ENCODE peak calls at places on chromosomes 2 and 18, in six cellular contexts. One of them, this sample, is unnamed.

GRCh38 chr2:14634223-14634884 is 1.8 kb downstream of the LRATD1 start:
- DNase-seq in cardiac fibroblast: peak
- DNase-seq in upper lobe of right lung: peak
- DNase-seq in Panc1: no peak
- DNase-seq in activated T-helper 1 cell treated with anti-CD3 and anti-CD28 coated beads, Interleukin-12 subunit alpha, Interleukin-12 subunit beta, Interleukin-2, Interleukin-4 antibody, amounts not matched to agents 30 ng/mL and 10 ng/mL and 1 ng/mL, durations not matched to agents 14 hours and 24 hours and 36 hours: no peak
- DNase-seq in activated CD8-positive, alpha-beta memory T cell treated with anti-CD3 and anti-CD28 coated beads for 24 hours: no peak
- DNase-seq in this sample: peak

GRCh38 chr2:25165992-25166618 is 2.3 kb downstream of the POMC start:
- DNase-seq in cardiac fibroblast: no peak
- DNase-seq in upper lobe of right lung: no peak
- DNase-seq in Panc1: peak
- DNase-seq in activated T-helper 1 cell treated with anti-CD3 and anti-CD28 coated beads, Interleukin-12 subunit alpha, Interleukin-12 subunit beta, Interleukin-2, Interleukin-4 antibody, amounts not matched to agents 30 ng/mL and 10 ng/mL and 1 ng/mL, durations not matched to agents 14 hours and 24 hours and 36 hours: peak
- DNase-seq in activated CD8-positive, alpha-beta memory T cell treated with anti-CD3 and anti-CD28 coated beads for 24 hours: peak
- DNase-seq in this sample: no peak

GRCh38 chr2:157194097-157194688 is 63.3 kb upstream of the GALNT5 start:
- DNase-seq in cardiac fibroblast: peak
- DNase-seq in upper lobe of right lung: no peak
- DNase-seq in Panc1: peak
- DNase-seq in activated T-helper 1 cell treated with anti-CD3 and anti-CD28 coated beads, Interleukin-12 subunit alpha, Interleukin-12 subunit beta, Interleukin-2, Interleukin-4 antibody, amounts not matched to agents 30 ng/mL and 10 ng/mL and 1 ng/mL, durations not matched to agents 14 hours and 24 hours and 36 hours: no peak
- DNase-seq in activated CD8-positive, alpha-beta memory T cell treated with anti-CD3 and anti-CD28 coated beads for 24 hours: no peak
- DNase-seq in this sample: no peak

GRCh38 chr2:231691251-231691772 is 17.0 kb upstream of the PTMA start:
- DNase-seq in cardiac fibroblast: no peak
- DNase-seq in upper lobe of right lung: no peak
- DNase-seq in Panc1: no peak
- DNase-seq in activated T-helper 1 cell treated with anti-CD3 and anti-CD28 coated beads, Interleukin-12 subunit alpha, Interleukin-12 subunit beta, Interleukin-2, Interleukin-4 antibody, amounts not matched to agents 30 ng/mL and 10 ng/mL and 1 ng/mL, durations not matched to agents 14 hours and 24 hours and 36 hours: no peak
- DNase-seq in activated CD8-positive, alpha-beta memory T cell treated with anti-CD3 and anti-CD28 coated beads for 24 hours: no peak
- DNase-seq in this sample: no peak

GRCh38 chr2:7956126-7956689 is 725.6 kb upstream of the ID2 start:
- DNase-seq in cardiac fibroblast: no peak
- DNase-seq in upper lobe of right lung: no peak
- DNase-seq in Panc1: no peak
- DNase-seq in activated T-helper 1 cell treated with anti-CD3 and anti-CD28 coated beads, Interleukin-12 subunit alpha, Interleukin-12 subunit beta, Interleukin-2, Interleukin-4 antibody, amounts not matched to agents 30 ng/mL and 10 ng/mL and 1 ng/mL, durations not matched to agents 14 hours and 24 hours and 36 hours: no peak
- DNase-seq in activated CD8-positive, alpha-beta memory T cell treated with anti-CD3 and anti-CD28 coated beads for 24 hours: no peak
- DNase-seq in this sample: no peak

GRCh38 chr2:118059919-118060478 is 28.3 kb upstream of the INSIG2 start:
- DNase-seq in cardiac fibroblast: peak
- DNase-seq in upper lobe of right lung: no peak
- DNase-seq in Panc1: no peak
- DNase-seq in activated T-helper 1 cell treated with anti-CD3 and anti-CD28 coated beads, Interleukin-12 subunit alpha, Interleukin-12 subunit beta, Interleukin-2, Interleukin-4 antibody, amounts not matched to agents 30 ng/mL and 10 ng/mL and 1 ng/mL, durations not matched to agents 14 hours and 24 hours and 36 hours: no peak
- DNase-seq in activated CD8-positive, alpha-beta memory T cell treated with anti-CD3 and anti-CD28 coated beads for 24 hours: no peak
- DNase-seq in this sample: no peak

GRCh38 chr18:77985486-77985885 is 735.8 kb downstream of the GALR1 start:
- DNase-seq in cardiac fibroblast: no peak
- DNase-seq in upper lobe of right lung: no peak
- DNase-seq in Panc1: no peak
- DNase-seq in activated T-helper 1 cell treated with anti-CD3 and anti-CD28 coated beads, Interleukin-12 subunit alpha, Interleukin-12 subunit beta, Interleukin-2, Interleukin-4 antibody, amounts not matched to agents 30 ng/mL and 10 ng/mL and 1 ng/mL, durations not matched to agents 14 hours and 24 hours and 36 hours: no peak
- DNase-seq in activated CD8-positive, alpha-beta memory T cell treated with anti-CD3 and anti-CD28 coated beads for 24 hours: no peak
- DNase-seq in this sample: no peak

GRCh38 chr2:25168256-25169072 is at the start of gene POMC:
- DNase-seq in cardiac fibroblast: peak
- DNase-seq in upper lobe of right lung: peak
- DNase-seq in Panc1: no peak
- DNase-seq in activated T-helper 1 cell treated with anti-CD3 and anti-CD28 coated beads, Interleukin-12 subunit alpha, Interleukin-12 subunit beta, Interleukin-2, Interleukin-4 antibody, amounts not matched to agents 30 ng/mL and 10 ng/mL and 1 ng/mL, durations not matched to agents 14 hours and 24 hours and 36 hours: peak
- DNase-seq in activated CD8-positive, alpha-beta memory T cell treated with anti-CD3 and anti-CD28 coated beads for 24 hours: peak
- DNase-seq in this sample: no peak

GRCh38 chr2:235963853-235964577 is 204.2 kb downstream of the GBX2 start:
- DNase-seq in cardiac fibroblast: no peak
- DNase-seq in upper lobe of right lung: no peak
- DNase-seq in Panc1: no peak
- DNase-seq in activated T-helper 1 cell treated with anti-CD3 and anti-CD28 coated beads, Interleukin-12 subunit alpha, Interleukin-12 subunit beta, Interleukin-2, Interleukin-4 antibody, amounts not matched to agents 30 ng/mL and 10 ng/mL and 1 ng/mL, durations not matched to agents 14 hours and 24 hours and 36 hours: no peak
- DNase-seq in activated CD8-positive, alpha-beta memory T cell treated with anti-CD3 and anti-CD28 coated beads for 24 hours: no peak
- DNase-seq in this sample: no peak

GRCh38 chr2:88919087-88919738 is 227.7 kb downstream of the RPIA start:
- DNase-seq in cardiac fibroblast: peak
- DNase-seq in upper lobe of right lung: no peak
- DNase-seq in Panc1: no peak
- DNase-seq in activated T-helper 1 cell treated with anti-CD3 and anti-CD28 coated beads, Interleukin-12 subunit alpha, Interleukin-12 subunit beta, Interleukin-2, Interleukin-4 antibody, amounts not matched to agents 30 ng/mL and 10 ng/mL and 1 ng/mL, durations not matched to agents 14 hours and 24 hours and 36 hours: no peak
- DNase-seq in activated CD8-positive, alpha-beta memory T cell treated with anti-CD3 and anti-CD28 coated beads for 24 hours: no peak
- DNase-seq in this sample: no peak

GRCh38 chr18:13416848-13417247 is 198.3 kb downstream of the LDLRAD4 start:
- DNase-seq in cardiac fibroblast: no peak
- DNase-seq in upper lobe of right lung: no peak
- DNase-seq in Panc1: no peak
- DNase-seq in activated T-helper 1 cell treated with anti-CD3 and anti-CD28 coated beads, Interleukin-12 subunit alpha, Interleukin-12 subunit beta, Interleukin-2, Interleukin-4 antibody, amounts not matched to agents 30 ng/mL and 10 ng/mL and 1 ng/mL, durations not matched to agents 14 hours and 24 hours and 36 hours: no peak
- DNase-seq in activated CD8-positive, alpha-beta memory T cell treated with anti-CD3 and anti-CD28 coated beads for 24 hours: no peak
- DNase-seq in this sample: no peak

GRCh38 chr18:21834301-21834660 is 93.7 kb downstream of the MIB1 start:
- DNase-seq in cardiac fibroblast: no peak
- DNase-seq in upper lobe of right lung: no peak
- DNase-seq in Panc1: no peak
- DNase-seq in activated T-helper 1 cell treated with anti-CD3 and anti-CD28 coated beads, Interleukin-12 subunit alpha, Interleukin-12 subunit beta, Interleukin-2, Interleukin-4 antibody, amounts not matched to agents 30 ng/mL and 10 ng/mL and 1 ng/mL, durations not matched to agents 14 hours and 24 hours and 36 hours: no peak
- DNase-seq in activated CD8-positive, alpha-beta memory T cell treated with anti-CD3 and anti-CD28 coated beads for 24 hours: no peak
- DNase-seq in this sample: no peak

GRCh38 chr2:164150601-164151000 is 414.8 kb upstream of the FIGN start:
- DNase-seq in cardiac fibroblast: peak
- DNase-seq in upper lobe of right lung: no peak
- DNase-seq in Panc1: no peak
- DNase-seq in activated T-helper 1 cell treated with anti-CD3 and anti-CD28 coated beads, Interleukin-12 subunit alpha, Interleukin-12 subunit beta, Interleukin-2, Interleukin-4 antibody, amounts not matched to agents 30 ng/mL and 10 ng/mL and 1 ng/mL, durations not matched to agents 14 hours and 24 hours and 36 hours: no peak
- DNase-seq in activated CD8-positive, alpha-beta memory T cell treated with anti-CD3 and anti-CD28 coated beads for 24 hours: no peak
- DNase-seq in this sample: no peak

GRCh38 chr2:168006538-168006937 is 240.9 kb downstream of the STK39 start:
- DNase-seq in cardiac fibroblast: peak
- DNase-seq in upper lobe of right lung: no peak
- DNase-seq in Panc1: no peak
- DNase-seq in activated T-helper 1 cell treated with anti-CD3 and anti-CD28 coated beads, Interleukin-12 subunit alpha, Interleukin-12 subunit beta, Interleukin-2, Interleukin-4 antibody, amounts not matched to agents 30 ng/mL and 10 ng/mL and 1 ng/mL, durations not matched to agents 14 hours and 24 hours and 36 hours: no peak
- DNase-seq in activated CD8-positive, alpha-beta memory T cell treated with anti-CD3 and anti-CD28 coated beads for 24 hours: no peak
- DNase-seq in this sample: no peak

GRCh38 chr2:170313636-170314348 is 135.8 kb downstream of the MYO3B start:
- DNase-seq in cardiac fibroblast: no peak
- DNase-seq in upper lobe of right lung: no peak
- DNase-seq in Panc1: no peak
- DNase-seq in activated T-helper 1 cell treated with anti-CD3 and anti-CD28 coated beads, Interleukin-12 subunit alpha, Interleukin-12 subunit beta, Interleukin-2, Interleukin-4 antibody, amounts not matched to agents 30 ng/mL and 10 ng/mL and 1 ng/mL, durations not matched to agents 14 hours and 24 hours and 36 hours: no peak
- DNase-seq in activated CD8-positive, alpha-beta memory T cell treated with anti-CD3 and anti-CD28 coated beads for 24 hours: no peak
- DNase-seq in this sample: no peak

GRCh38 chr2:240946654-240947053 is 40.5 kb downstream of the CROCC2 start:
- DNase-seq in cardiac fibroblast: peak
- DNase-seq in upper lobe of right lung: peak
- DNase-seq in Panc1: no peak
- DNase-seq in activated T-helper 1 cell treated with anti-CD3 and anti-CD28 coated beads, Interleukin-12 subunit alpha, Interleukin-12 subunit beta, Interleukin-2, Interleukin-4 antibody, amounts not matched to agents 30 ng/mL and 10 ng/mL and 1 ng/mL, durations not matched to agents 14 hours and 24 hours and 36 hours: no peak
- DNase-seq in activated CD8-positive, alpha-beta memory T cell treated with anti-CD3 and anti-CD28 coated beads for 24 hours: no peak
- DNase-seq in this sample: no peak

GRCh38 chr2:240403358-240404104 is 31.9 kb upstream of the GPC1 start:
- DNase-seq in cardiac fibroblast: no peak
- DNase-seq in upper lobe of right lung: peak
- DNase-seq in Panc1: no peak
- DNase-seq in activated T-helper 1 cell treated with anti-CD3 and anti-CD28 coated beads, Interleukin-12 subunit alpha, Interleukin-12 subunit beta, Interleukin-2, Interleukin-4 antibody, amounts not matched to agents 30 ng/mL and 10 ng/mL and 1 ng/mL, durations not matched to agents 14 hours and 24 hours and 36 hours: no peak
- DNase-seq in activated CD8-positive, alpha-beta memory T cell treated with anti-CD3 and anti-CD28 coated beads for 24 hours: no peak
- DNase-seq in this sample: peak

GRCh38 chr2:153386481-153386891 is 92.1 kb downstream of the RPRM start:
- DNase-seq in cardiac fibroblast: no peak
- DNase-seq in upper lobe of right lung: no peak
- DNase-seq in Panc1: no peak
- DNase-seq in activated T-helper 1 cell treated with anti-CD3 and anti-CD28 coated beads, Interleukin-12 subunit alpha, Interleukin-12 subunit beta, Interleukin-2, Interleukin-4 antibody, amounts not matched to agents 30 ng/mL and 10 ng/mL and 1 ng/mL, durations not matched to agents 14 hours and 24 hours and 36 hours: no peak
- DNase-seq in activated CD8-positive, alpha-beta memory T cell treated with anti-CD3 and anti-CD28 coated beads for 24 hours: no peak
- DNase-seq in this sample: no peak

GRCh38 chr2:236875906-236876505 is 209.7 kb upstream of the COPS8 start:
- DNase-seq in cardiac fibroblast: peak
- DNase-seq in upper lobe of right lung: no peak
- DNase-seq in Panc1: no peak
- DNase-seq in activated T-helper 1 cell treated with anti-CD3 and anti-CD28 coated beads, Interleukin-12 subunit alpha, Interleukin-12 subunit beta, Interleukin-2, Interleukin-4 antibody, amounts not matched to agents 30 ng/mL and 10 ng/mL and 1 ng/mL, durations not matched to agents 14 hours and 24 hours and 36 hours: no peak
- DNase-seq in activated CD8-positive, alpha-beta memory T cell treated with anti-CD3 and anti-CD28 coated beads for 24 hours: no peak
- DNase-seq in this sample: peak

GRCh38 chr2:28642796-28643195 is 108.8 kb upstream of the PPP1CB start:
- DNase-seq in cardiac fibroblast: no peak
- DNase-seq in upper lobe of right lung: no peak
- DNase-seq in Panc1: no peak
- DNase-seq in activated T-helper 1 cell treated with anti-CD3 and anti-CD28 coated beads, Interleukin-12 subunit alpha, Interleukin-12 subunit beta, Interleukin-2, Interleukin-4 antibody, amounts not matched to agents 30 ng/mL and 10 ng/mL and 1 ng/mL, durations not matched to agents 14 hours and 24 hours and 36 hours: no peak
- DNase-seq in activated CD8-positive, alpha-beta memory T cell treated with anti-CD3 and anti-CD28 coated beads for 24 hours: no peak
- DNase-seq in this sample: no peak

GRCh38 chr2:112958428-112959108 is 19.2 kb upstream of the IL36G start:
- DNase-seq in cardiac fibroblast: peak
- DNase-seq in upper lobe of right lung: no peak
- DNase-seq in Panc1: peak
- DNase-seq in activated T-helper 1 cell treated with anti-CD3 and anti-CD28 coated beads, Interleukin-12 subunit alpha, Interleukin-12 subunit beta, Interleukin-2, Interleukin-4 antibody, amounts not matched to agents 30 ng/mL and 10 ng/mL and 1 ng/mL, durations not matched to agents 14 hours and 24 hours and 36 hours: peak
- DNase-seq in activated CD8-positive, alpha-beta memory T cell treated with anti-CD3 and anti-CD28 coated beads for 24 hours: peak
- DNase-seq in this sample: no peak

GRCh38 chr18:1998121-1998520 is 573.2 kb downstream of the METTL4 start:
- DNase-seq in cardiac fibroblast: no peak
- DNase-seq in upper lobe of right lung: no peak
- DNase-seq in Panc1: no peak
- DNase-seq in activated T-helper 1 cell treated with anti-CD3 and anti-CD28 coated beads, Interleukin-12 subunit alpha, Interleukin-12 subunit beta, Interleukin-2, Interleukin-4 antibody, amounts not matched to agents 30 ng/mL and 10 ng/mL and 1 ng/mL, durations not matched to agents 14 hours and 24 hours and 36 hours: no peak
- DNase-seq in activated CD8-positive, alpha-beta memory T cell treated with anti-CD3 and anti-CD28 coated beads for 24 hours: no peak
- DNase-seq in this sample: no peak

GRCh38 chr18:73778052-73778395 is 369.6 kb downstream of the FBXO15 start:
- DNase-seq in cardiac fibroblast: no peak
- DNase-seq in upper lobe of right lung: no peak
- DNase-seq in Panc1: no peak
- DNase-seq in activated T-helper 1 cell treated with anti-CD3 and anti-CD28 coated beads, Interleukin-12 subunit alpha, Interleukin-12 subunit beta, Interleukin-2, Interleukin-4 antibody, amounts not matched to agents 30 ng/mL and 10 ng/mL and 1 ng/mL, durations not matched to agents 14 hours and 24 hours and 36 hours: no peak
- DNase-seq in activated CD8-positive, alpha-beta memory T cell treated with anti-CD3 and anti-CD28 coated beads for 24 hours: no peak
- DNase-seq in this sample: no peak

GRCh38 chr2:12107849-12108420 is 361.5 kb downstream of the LPIN1 start:
- DNase-seq in cardiac fibroblast: peak
- DNase-seq in upper lobe of right lung: no peak
- DNase-seq in Panc1: no peak
- DNase-seq in activated T-helper 1 cell treated with anti-CD3 and anti-CD28 coated beads, Interleukin-12 subunit alpha, Interleukin-12 subunit beta, Interleukin-2, Interleukin-4 antibody, amounts not matched to agents 30 ng/mL and 10 ng/mL and 1 ng/mL, durations not matched to agents 14 hours and 24 hours and 36 hours: no peak
- DNase-seq in activated CD8-positive, alpha-beta memory T cell treated with anti-CD3 and anti-CD28 coated beads for 24 hours: no peak
- DNase-seq in this sample: no peak

GRCh38 chr18:80254971-80255500 is 7.7 kb upstream of the PARD6G start:
- DNase-seq in cardiac fibroblast: no peak
- DNase-seq in upper lobe of right lung: no peak
- DNase-seq in Panc1: no peak
- DNase-seq in activated T-helper 1 cell treated with anti-CD3 and anti-CD28 coated beads, Interleukin-12 subunit alpha, Interleukin-12 subunit beta, Interleukin-2, Interleukin-4 antibody, amounts not matched to agents 30 ng/mL and 10 ng/mL and 1 ng/mL, durations not matched to agents 14 hours and 24 hours and 36 hours: no peak
- DNase-seq in activated CD8-positive, alpha-beta memory T cell treated with anti-CD3 and anti-CD28 coated beads for 24 hours: peak
- DNase-seq in this sample: no peak

GRCh38 chr2:43356774-43357173 is 130.4 kb upstream of the ZFP36L2 start:
- DNase-seq in cardiac fibroblast: peak
- DNase-seq in upper lobe of right lung: no peak
- DNase-seq in Panc1: no peak
- DNase-seq in activated T-helper 1 cell treated with anti-CD3 and anti-CD28 coated beads, Interleukin-12 subunit alpha, Interleukin-12 subunit beta, Interleukin-2, Interleukin-4 antibody, amounts not matched to agents 30 ng/mL and 10 ng/mL and 1 ng/mL, durations not matched to agents 14 hours and 24 hours and 36 hours: no peak
- DNase-seq in activated CD8-positive, alpha-beta memory T cell treated with anti-CD3 and anti-CD28 coated beads for 24 hours: no peak
- DNase-seq in this sample: no peak

GRCh38 chr18:79819951-79820351 is 22.2 kb downstream of the KCNG2 start:
- DNase-seq in cardiac fibroblast: peak
- DNase-seq in upper lobe of right lung: no peak
- DNase-seq in Panc1: no peak
- DNase-seq in activated T-helper 1 cell treated with anti-CD3 and anti-CD28 coated beads, Interleukin-12 subunit alpha, Interleukin-12 subunit beta, Interleukin-2, Interleukin-4 antibody, amounts not matched to agents 30 ng/mL and 10 ng/mL and 1 ng/mL, durations not matched to agents 14 hours and 24 hours and 36 hours: no peak
- DNase-seq in activated CD8-positive, alpha-beta memory T cell treated with anti-CD3 and anti-CD28 coated beads for 24 hours: no peak
- DNase-seq in this sample: peak

GRCh38 chr18:46481847-46482245 is 175.2 kb downstream of the LOXHD1 start:
- DNase-seq in cardiac fibroblast: peak
- DNase-seq in upper lobe of right lung: no peak
- DNase-seq in Panc1: no peak
- DNase-seq in activated T-helper 1 cell treated with anti-CD3 and anti-CD28 coated beads, Interleukin-12 subunit alpha, Interleukin-12 subunit beta, Interleukin-2, Interleukin-4 antibody, amounts not matched to agents 30 ng/mL and 10 ng/mL and 1 ng/mL, durations not matched to agents 14 hours and 24 hours and 36 hours: no peak
- DNase-seq in activated CD8-positive, alpha-beta memory T cell treated with anti-CD3 and anti-CD28 coated beads for 24 hours: no peak
- DNase-seq in this sample: no peak